ENCODE peak calls at places on chromosomes 11 and 22, in seven cellular contexts. L, T, N, B, F, D and E are unnamed samples. For H3K4me1 and H3K27me3, the result is how much of the 10 kb centered on the place peaks cover.

GRCh38 chr22:35379146-35379993 is 1.5 kb upstream of the HMOX1 start:
- DNase-seq in F (no peak), D (no peak), T (no peak), L (no peak), B (no peak), N (no peak), E (no peak)

GRCh38 chr22:41925783-41926460 is 684 bp downstream of the TNFRSF13C start:
- DNase-seq in B (no peak), F (peak), L (peak), N (peak), D (peak), T (peak), E (no peak)

GRCh38 chr11:35404397-35404775 is 15.0 kb downstream of the SLC1A2 start:
- DNase-seq in N (no peak), D (peak), L (peak), T (peak), B (no peak), F (no peak), E (no peak)

GRCh38 chr11:110989734-110990133 is 255.8 kb upstream of the POU2AF2 start:
- DNase-seq in N (no peak), F (no peak), B (no peak), T (no peak), D (no peak), L (no peak), E (no peak)

GRCh38 chr11:103295704-103296103 is 186.5 kb downstream of the DYNC2H1 start:
- DNase-seq in T (no peak), B (no peak), D (no peak), L (no peak), N (no peak), F (no peak), E (no peak)

GRCh38 chr22:48851933-48852549 is 975.6 kb downstream of the BRD1 start:
- DNase-seq in B (no peak), L (no peak), F (no peak), T (no peak), N (no peak), D (no peak), E (no peak)

GRCh38 chr22:20283674-20284066 is 15.6 kb upstream of the RTN4R start:
- DNase-seq in L (no peak), B (no peak), T (no peak), F (no peak), N (no peak), D (no peak), E (no peak)

GRCh38 chr11:1832181-1832988 is 2.4 kb upstream of the SYT8 start:
- DNase-seq in D (peak), T (peak), B (peak), N (peak), F (peak), L (peak), E (no peak)

GRCh38 chr11:65821107-65821506 is 12.7 kb upstream of the SNX32 start:
- DNase-seq in B (no peak), L (no peak), F (no peak), T (peak), N (no peak), D (no peak), E (no peak)

GRCh38 chr11:9280655-9281301 is 15.6 kb upstream of the DENND5A start:
- DNase-seq in B (no peak), D (no peak), L (peak), T (no peak), F (peak), N (peak), E (no peak)

GRCh38 chr11:119714189-119714588 is 14.8 kb downstream of the NECTIN1 start:
- DNase-seq in B (no peak), D (no peak), F (no peak), N (no peak), L (no peak), T (no peak), E (no peak)

GRCh38 chr11:121032546-121032945 is 8.6 kb downstream of the TBCEL start:
- DNase-seq in B (no peak), N (no peak), T (no peak), F (no peak), D (no peak), L (no peak), E (no peak)

GRCh38 chr11:60864856-60865513 is 2.4 kb upstream of the ZP1 start:
- DNase-seq in B (no peak), L (no peak), T (peak), N (no peak), D (no peak), F (no peak), E (no peak)

GRCh38 chr11:73308963-73309960 is 1.2 kb downstream of the ARHGEF17 start:
- DNase-seq in L (peak), T (peak), D (peak), F (no peak), B (peak), N (no peak), E (no peak)

GRCh38 chr22:22787805-22788459 is 99.7 kb upstream of the IGLL5 start:
- DNase-seq in N (peak), T (peak), B (no peak), D (peak), L (peak), F (peak), E (no peak)

GRCh38 chr22:48920776-48921241 is 906.9 kb downstream of the BRD1 start:
- DNase-seq in D (peak), B (no peak), N (no peak), F (no peak), T (no peak), L (peak), E (no peak)

GRCh38 chr11:10762185-10762584 is 11.1 kb downstream of the CTR9 start:
- DNase-seq in B (no peak), N (no peak), T (no peak), L (no peak), F (no peak), D (no peak), E (no peak)

GRCh38 chr11:47413908-47414684 is 5.7 kb downstream of the SLC39A13 start:
- DNase-seq in F (no peak), B (peak), L (no peak), T (no peak), N (no peak), D (no peak), E (no peak)
- H3K4me1 ChIP-seq in F (under half), B (under half), L (under half), T (under half), N (under half), D (under half), E (under half)

DNA sequence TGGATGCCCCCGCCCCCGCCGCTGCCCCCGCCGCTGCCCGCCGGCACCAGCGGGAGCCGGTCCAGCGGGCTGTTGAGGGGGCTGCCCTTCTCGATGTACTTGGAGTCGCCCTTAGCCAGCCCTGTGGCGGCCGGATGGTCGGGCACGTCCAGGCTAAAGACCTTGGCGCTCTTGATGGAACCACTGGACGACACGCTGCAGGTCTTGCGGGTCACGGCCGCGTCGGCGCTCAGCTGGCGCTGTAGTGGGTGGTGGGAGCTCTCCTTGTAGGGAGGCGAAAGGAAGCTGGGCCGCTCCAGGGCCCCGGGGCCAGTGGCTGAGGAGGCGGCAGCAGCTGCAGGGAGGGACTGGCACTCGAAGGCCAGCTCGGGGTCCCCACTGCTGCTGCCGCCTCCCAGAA is 53.8 kb downstream of the ELFN2 start:
- DNase-seq in F (no peak), T (no peak), N (no peak), B (no peak), D (no peak), L (no peak), E (no peak)
- H3K27me3 ChIP-seq in F (under half), T (under half), N (under half), B (under half), D (under half), L (under half), E (under half)

DNA sequence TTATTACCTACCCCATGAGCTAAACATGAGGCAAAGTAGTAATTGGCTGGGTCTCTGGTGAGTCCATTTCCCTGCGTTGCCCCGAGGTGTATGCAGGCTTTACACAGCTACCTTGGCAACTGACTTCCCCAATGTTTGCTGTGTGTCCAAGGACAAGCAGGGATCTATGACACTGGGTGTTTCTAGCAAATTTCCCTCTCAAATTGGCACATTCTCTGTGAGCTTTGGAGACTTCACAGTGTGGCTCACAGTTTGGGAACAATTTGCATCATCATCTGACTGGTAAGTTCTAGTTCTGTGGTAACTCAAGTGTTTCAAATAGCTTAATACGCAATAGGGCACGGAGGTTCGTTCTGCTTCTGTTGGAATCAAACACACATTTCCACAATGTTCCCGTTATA is 12.5 kb downstream of the NNMT start:
- DNase-seq in N (no peak), L (no peak), T (no peak), D (no peak), B (no peak), F (no peak), E (no peak)
- H3K4me1 ChIP-seq in N (under half), L (under half), T (half or more), D (under half), B (under half), F (under half), E (under half)

GRCh38 chr11:17477084-17477333 is 364 bp upstream of the ABCC8 start:
- DNase-seq in T (no peak), F (no peak), N (no peak), D (no peak), B (no peak), L (no peak), E (no peak)

GRCh38 chr11:17475666-17476316 is 854 bp downstream of the ABCC8 start:
- DNase-seq in F (no peak), B (no peak), N (no peak), T (no peak), L (no peak), D (peak), E (no peak)

GRCh38 chr11:17478064-17478463 is 1.4 kb upstream of the ABCC8 start:
- DNase-seq in T (no peak), D (no peak), L (no peak), B (no peak), N (no peak), F (no peak), E (no peak)

GRCh38 chr11:17476317-17477083 is at the start of gene ABCC8:
- DNase-seq in N (no peak), T (no peak), F (no peak), L (peak), B (no peak), D (peak), E (no peak)

GRCh38 chr11:17477361-17477760 is 716 bp upstream of the ABCC8 start:
- DNase-seq in B (no peak), N (no peak), D (no peak), T (no peak), F (no peak), L (no peak), E (no peak)
- H3K27me3 ChIP-seq in B (under half), N (under half), D (under half), T (half or more), F (under half), L (half or more), E (half or more)

GRCh38 chr22:40507491-40507890 is 129.0 kb downstream of the MRTFA start:
- DNase-seq in B (no peak), D (no peak), T (no peak), F (no peak), N (no peak), L (no peak), E (no peak)
- H3K4me1 ChIP-seq in B (under half), D (under half), T (half or more), F (under half), N (under half), L (under half), E (under half)